ENCODE peak calls at places on chromosomes 5 and 9, in five cellular contexts. V is K562, G is HepG2, B is H1, X is endothelial cell of umbilical vein. M is an unnamed sample.

GRCh38 chr5:173909205-173909604 is 21.1 kb downstream of the CPEB4 start:
- DNase-seq in V (no peak), X (no peak), B (no peak), G (no peak), M (no peak)

GRCh38 chr5:107456281-107456715 is 214.4 kb downstream of the EFNA5 start:
- DNase-seq in V (no peak), G (no peak), B (no peak), X (no peak), M (no peak)

GRCh38 chr9:8745347-8745746 is 945.8 kb upstream of the DMAC1 start:
- DNase-seq in X (no peak), G (no peak), B (no peak), V (no peak), M (no peak)

GRCh38 chr9:115498338-115498737 is 380.4 kb upstream of the TNC start:
- DNase-seq in X (no peak), V (no peak), G (no peak), B (no peak), M (peak; percentile 5)

GRCh38 chr5:148499461-148499860 is 115.7 kb downstream of the FBXO38 start:
- DNase-seq in B (no peak), G (no peak), X (no peak), V (no peak), M (no peak)

GRCh38 chr9:136757751-136758140 is 297 bp downstream of the LCN8 start:
- DNase-seq in B (no peak), G (no peak), V (no peak), X (no peak), M (no peak)

GRCh38 chr5:124194282-124194681 is 552.2 kb downstream of the ZNF608 start:
- DNase-seq in V (no peak), G (no peak), X (no peak), B (no peak), M (no peak)

GRCh38 chr9:120942186-120943001 is 15.8 kb upstream of the TRAF1 start:
- DNase-seq in X (peak; percentile 77), G (no peak), B (no peak), V (no peak), M (peak; percentile 45)

GRCh38 chr9:21395778-21396717 is 10.8 kb upstream of the IFNA2 start:
- DNase-seq in G (peak; percentile 10), X (peak; percentile 45), B (no peak), V (no peak), M (no peak)

GRCh38 chr9:98162638-98163037 is 29.8 kb downstream of the CORO2A start:
- DNase-seq in B (no peak), V (no peak), G (no peak), X (no peak), M (no peak)

GRCh38 chr5:172719211-172719610 is 51.8 kb downstream of the DUSP1 start:
- DNase-seq in X (no peak), V (no peak), B (no peak), G (no peak), M (no peak)

GRCh38 chr9:72038408-72038807 is 22.0 kb downstream of the C9orf57 start:
- DNase-seq in G (no peak), B (no peak), V (no peak), X (no peak), M (no peak)

GRCh38 chr5:66080664-66081063 is 63.4 kb upstream of the SREK1 start:
- DNase-seq in B (no peak), G (no peak), V (no peak), X (no peak), M (no peak)

GRCh38 chr9:9341203-9341602 is 1271.6 kb downstream of the PTPRD start:
- DNase-seq in V (no peak), B (peak; percentile 9), G (no peak), X (no peak), M (no peak)

GRCh38 chr9:32486839-32487562 is 39.0 kb downstream of the RIGI start:
- DNase-seq in B (no peak), X (peak; percentile 21), V (no peak), G (peak; percentile 78), M (no peak)

GRCh38 chr9:127746959-127747569 is 12.0 kb upstream of the TOR2A start:
- DNase-seq in X (no peak), G (no peak), V (no peak), B (no peak), M (no peak)

GRCh38 chr5:15752886-15753285 is 252.9 kb downstream of the FBXL7 start:
- DNase-seq in B (no peak), V (no peak), G (no peak), X (peak; percentile 7), M (no peak)

GRCh38 chr9:110916361-110916760 is 121.9 kb downstream of the LPAR1 start:
- DNase-seq in B (no peak), V (no peak), G (no peak), X (no peak), M (no peak)

GRCh38 chr5:14184082-14184481 is 40.9 kb downstream of the TRIO start:
- DNase-seq in X (no peak), G (no peak), B (no peak), V (no peak), M (no peak)

GRCh38 chr5:14182761-14183160 is 39.6 kb downstream of the TRIO start:
- DNase-seq in G (peak; percentile 22), X (no peak), B (no peak), V (no peak), M (no peak)

GRCh38 chr5:14184725-14185124 is 41.6 kb downstream of the TRIO start:
- DNase-seq in G (no peak), B (no peak), X (no peak), V (no peak), M (no peak)

GRCh38 chr5:14181299-14181968 is 38.3 kb downstream of the TRIO start:
- DNase-seq in B (no peak), V (no peak), G (no peak), X (no peak), M (no peak)

DNA sequence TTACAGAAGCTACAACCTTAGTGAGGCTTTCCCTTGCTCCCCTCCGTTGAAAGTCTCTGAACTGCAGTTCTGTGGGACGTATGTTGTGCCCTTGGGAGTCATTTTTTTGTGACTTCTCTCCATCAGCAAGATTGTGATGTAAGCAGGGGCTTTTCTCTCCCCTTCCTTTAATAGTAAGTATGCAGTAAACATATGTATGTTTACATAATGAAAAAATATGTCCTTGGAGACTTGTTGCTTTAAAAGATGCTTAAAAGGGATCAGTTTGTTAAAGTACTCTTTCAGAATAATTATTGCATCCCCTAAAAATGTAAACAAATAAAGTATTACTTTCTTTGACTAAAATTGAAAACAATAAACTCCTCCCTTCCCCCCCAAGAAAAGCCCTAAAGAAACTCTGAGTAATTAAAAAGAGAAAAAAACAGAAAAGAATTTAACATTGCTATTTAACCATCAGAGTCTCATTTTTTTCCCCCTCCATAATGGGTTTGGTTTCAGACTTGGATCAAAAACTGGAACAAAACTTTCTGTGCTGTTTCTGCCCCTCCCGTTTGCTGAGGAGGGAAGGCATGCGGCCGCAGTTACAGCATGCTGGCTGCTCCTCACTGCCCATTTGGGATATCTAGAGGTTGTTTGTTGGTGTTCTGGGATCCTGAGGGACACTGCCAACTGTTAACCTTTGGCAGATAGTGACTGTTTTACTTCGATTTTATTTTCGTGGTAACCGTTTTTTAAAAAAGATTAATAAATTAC is 40.2 kb downstream of the TRIO start:
- DNase-seq in V (no peak), B (no peak), X (no peak), G (no peak), M (no peak)
- H3K4me1 ChIP-seq in V (no peaks in the 10 kb centered on the region), B (peaks cover 22% of the 10 kb centered on the region), X (peaks cover 57% of the 10 kb centered on the region), G (peaks cover 68% of the 10 kb centered on the region), M (peaks cover 100% of the 10 kb centered on the region)

DNA sequence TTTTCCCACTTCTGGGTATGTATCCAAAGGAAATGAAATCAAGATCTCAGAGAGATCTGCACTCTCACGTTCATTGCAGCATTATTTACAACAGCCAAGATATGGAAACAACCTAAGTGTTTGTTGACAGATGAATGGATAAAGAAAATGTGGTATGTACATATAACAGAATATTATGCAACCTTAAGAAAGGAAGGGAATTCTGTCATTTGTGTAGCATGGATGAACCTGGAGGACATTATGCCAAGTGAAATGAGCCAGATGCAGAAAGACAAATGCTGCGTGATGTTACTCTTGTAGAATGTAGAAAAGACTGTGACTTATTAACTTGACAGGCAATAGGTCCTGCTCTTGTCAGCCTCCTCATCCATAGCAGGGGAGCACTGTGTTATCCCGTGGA is 31.4 kb downstream of the PPARGC1B start:
- DNase-seq in X (no peak), B (no peak), G (no peak), V (no peak), M (no peak)
- TF ChIP-seq JUN in X (no peak), B (no peak), G (no peak), V (no peak), M (no peak)

DNA sequence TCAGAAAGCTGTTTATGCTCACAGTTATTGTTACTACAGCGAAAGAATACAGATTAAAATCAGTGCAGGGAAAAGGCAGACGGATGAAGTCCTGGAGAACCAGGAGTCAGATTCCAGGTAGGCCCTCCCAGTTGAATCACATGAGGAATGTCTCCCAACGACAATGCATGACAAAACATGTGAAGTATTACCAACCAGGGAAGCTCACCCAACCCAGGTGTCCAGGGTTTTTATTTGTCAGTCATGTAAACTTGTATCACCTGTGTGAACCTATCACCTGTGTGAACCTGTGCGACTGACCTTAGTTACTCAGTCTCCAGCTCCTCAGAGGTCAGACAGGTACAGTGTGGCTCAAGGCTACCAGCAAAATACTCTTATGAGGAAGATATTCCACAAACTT is 63.9 kb downstream of the KIAA1958 start:
- DNase-seq in X (no peak), V (no peak), G (no peak), B (no peak), M (no peak)
- H3K4me1 ChIP-seq in X (no peaks in the 10 kb centered on the region), V (peaks cover 11% of the 10 kb centered on the region), G (peaks cover 15% of the 10 kb centered on the region), B (peaks cover 26% of the 10 kb centered on the region), M (no peaks in the 10 kb centered on the region)

GRCh38 chr5:54522080-54522479 is 4.5 kb downstream of the SNX18 start:
- DNase-seq in G (no peak), V (no peak), B (no peak), X (no peak), M (no peak)

GRCh38 chr5:54518146-54519082 is 855 bp downstream of the SNX18 start:
- DNase-seq in B (no peak), V (peak; percentile 60), G (no peak), X (peak; percentile 67), M (peak; percentile 28)

GRCh38 chr5:54520940-54521339 is 3.4 kb downstream of the SNX18 start:
- DNase-seq in V (no peak), X (no peak), B (no peak), G (no peak), M (no peak)

GRCh38 chr5:54519083-54519541 is 1.6 kb downstream of the SNX18 start:
- DNase-seq in G (no peak), B (no peak), X (no peak), V (no peak), M (no peak)

DNA sequence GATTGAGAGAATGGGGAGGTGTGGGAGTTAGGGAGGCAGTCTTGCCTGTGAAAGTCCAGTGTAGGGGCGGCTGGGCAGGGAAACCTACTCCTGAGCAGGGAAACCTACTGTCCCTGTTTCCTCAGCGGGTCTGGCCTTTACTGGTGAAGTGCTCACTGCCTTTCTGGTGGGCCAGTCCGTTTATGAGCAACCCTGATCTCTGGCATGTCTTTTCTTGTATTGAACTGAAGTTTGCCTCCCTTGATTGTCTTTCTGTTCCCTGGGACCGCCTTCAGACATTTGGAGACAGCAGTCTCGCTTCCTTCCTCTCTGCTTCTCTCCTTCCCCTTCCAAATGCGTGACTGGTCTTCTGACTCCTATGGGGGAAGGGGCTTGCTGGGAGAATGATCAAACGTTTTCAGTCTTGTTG is 2.9 kb downstream of the SNX18 start:
- DNase-seq in G (no peak), B (no peak), V (peak; percentile 24), X (peak; percentile 72), M (no peak)
- TF ChIP-seq JUN in G (no peak), B (no peak), V (no peak), X (no peak), M (no peak)

M was measured in A549.